ENCODE peak calls at places on chromosomes 16 and 17, in ten cellular contexts. C is HepG2, Y is endothelial cell of umbilical vein, S is SK-N-MC, V is stomach, H is GM12892, P is SK-N-SH, I is suprapubic skin, D is GM12891, M is prostate gland. X is an unnamed sample.

GRCh38 chr16:51674615-51675014 is 523.5 kb upstream of the SALL1 start:
- DNase-seq in P (no peak), D (no peak), C (no peak), S (no peak), Y (no peak), H (no peak), V (no peak), I (no peak), M (no peak), X (no peak)

GRCh38 chr17:69434164-69434579 is 19.7 kb downstream of the MAP2K6 start:
- DNase-seq in D (no peak), S (no peak), I (no peak), V (no peak), M (no peak), Y (peak; percentile 83), H (no peak), C (no peak), P (no peak), X (no peak)

GRCh38 chr16:50739031-50739430 is 2.9 kb upstream of the CYLD start:
- DNase-seq in I (no peak), D (no peak), H (no peak), Y (no peak), C (no peak), M (no peak), P (no peak), V (no peak), S (no peak), X (no peak)

GRCh38 chr17:32266389-32267269 is 997 bp downstream of the RHBDL3 start:
- DNase-seq in C (no peak), D (no peak), V (no peak), M (no peak), S (no peak), I (no peak), H (no peak), Y (no peak), P (peak; percentile 79), X (no peak)

GRCh38 chr16:59047114-59047513 is 313.0 kb upstream of the GOT2 start:
- DNase-seq in C (no peak), M (no peak), H (no peak), D (no peak), V (no peak), S (no peak), Y (peak; percentile 65), I (no peak), P (peak; percentile 2), X (no peak)

GRCh38 chr17:57906910-57907309 is 48.3 kb downstream of the CUEDC1 start:
- DNase-seq in S (no peak), M (no peak), C (peak; percentile 88), P (no peak), Y (no peak), V (no peak), H (no peak), D (no peak), I (no peak), X (no peak)

GRCh38 chr16:424033-424622 is 1.3 kb upstream of the RAB11FIP3 start:
- DNase-seq in V (peak; percentile 35), Y (peak; percentile 84), S (no peak), M (peak; percentile 91), H (no peak), I (peak; percentile 85), C (peak; percentile 30), D (no peak), P (no peak), X (peak; percentile 60)

GRCh38 chr17:74042744-74043486 is 160.6 kb upstream of the RPL38 start:
- DNase-seq in H (no peak), D (no peak), C (peak; percentile 23), Y (no peak), P (no peak), V (no peak), M (peak; percentile 49), S (no peak), I (no peak), X (no peak)

GRCh38 chr17:75827291-75828050 is 16.7 kb downstream of the UNC13D start:
- DNase-seq in H (peak; percentile 79), D (peak; percentile 92), P (peak; percentile 99), C (peak; percentile 50), M (peak; percentile 25), S (no peak), Y (peak; percentile 82), V (peak; percentile 62), I (peak; percentile 86), X (peak; percentile 65)

GRCh38 chr17:55037828-55038227 is 69.3 kb downstream of the STXBP4 start:
- DNase-seq in I (no peak), D (no peak), H (no peak), Y (no peak), S (no peak), P (no peak), V (no peak), M (no peak), C (no peak), X (no peak)

GRCh38 chr16:15607700-15608396 is 35.1 kb downstream of the MARF1 start:
- DNase-seq in P (no peak), I (no peak), S (no peak), Y (no peak), C (peak; percentile 67), V (no peak), H (no peak), D (no peak), M (no peak), X (no peak)

GRCh38 chr16:70348991-70349390 is 2.3 kb downstream of the DDX19A start:
- DNase-seq in M (no peak), D (no peak), P (no peak), Y (no peak), I (no peak), S (no peak), C (no peak), H (no peak), V (no peak), X (no peak)

GRCh38 chr16:166375-167116 is 768 bp downstream of the HBM start:
- DNase-seq in Y (no peak), S (no peak), I (no peak), C (no peak), P (no peak), D (no peak), M (no peak), V (no peak), H (no peak), X (no peak)

DNA sequence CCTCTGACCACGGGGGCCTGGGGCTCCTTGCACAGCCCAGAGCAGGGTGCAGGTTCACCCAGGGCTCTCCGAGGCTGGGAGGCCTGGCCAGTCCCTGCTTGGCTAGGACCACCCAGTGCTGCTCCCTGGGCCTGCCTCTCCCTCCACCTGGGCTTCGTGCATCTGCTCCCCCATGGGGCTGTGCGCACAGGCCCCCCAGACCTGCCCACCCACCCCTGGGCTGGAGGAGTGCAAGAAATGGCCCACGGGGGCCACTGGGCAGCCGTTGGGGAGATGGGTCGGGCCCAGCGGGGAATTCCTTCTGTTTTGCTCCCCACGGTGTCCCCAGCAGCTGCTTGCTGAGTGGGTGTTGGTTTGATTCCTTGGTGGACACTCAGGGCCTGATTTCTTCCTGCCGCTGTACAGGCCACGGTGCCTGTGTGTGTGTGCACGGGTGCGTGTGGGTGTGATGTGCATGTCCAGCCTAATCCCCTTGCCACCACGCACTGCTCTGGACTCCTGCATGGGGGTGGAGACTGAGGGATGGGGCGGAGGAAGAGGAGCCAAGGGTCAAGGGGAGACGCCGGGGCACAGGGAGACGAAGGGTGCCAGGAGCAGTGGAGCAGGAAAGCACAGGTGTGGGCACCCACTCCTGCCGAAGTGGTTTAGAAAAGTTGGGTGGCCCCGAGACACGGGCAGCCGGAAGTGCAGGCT is 8.5 kb downstream of the PRSS27 start:
- DNase-seq in I (no peak), H (no peak), D (no peak), Y (no peak), M (no peak), S (no peak), C (no peak), P (no peak), V (no peak), X (no peak)
- TF ChIP-seq POLR2AphosphoS5 in I (no peak), H (no peak), D (no peak), Y (no peak), M (no peak), S (no peak), C (no peak), P (no peak), V (no peak), X (no peak)

GRCh38 chr17:80453980-80454556 is 22.3 kb downstream of the NPTX1 start:
- DNase-seq in S (no peak), I (no peak), D (no peak), H (peak; percentile 53), C (peak; percentile 16), Y (no peak), V (no peak), M (no peak), P (no peak), X (no peak)
- TF ChIP-seq POLR2AphosphoS5 in S (no peak), I (no peak), D (no peak), H (no peak), C (peak; percentile 40), Y (no peak), V (no peak), M (no peak), P (no peak), X (no peak)

GRCh38 chr16:4378202-4378666 is 6.6 kb downstream of the VASN start:
- DNase-seq in S (no peak), V (no peak), P (no peak), H (no peak), M (no peak), I (peak; percentile 91), D (no peak), C (no peak), Y (no peak), X (no peak)
- TF ChIP-seq POLR2AphosphoS5 in S (no peak), V (no peak), P (no peak), H (no peak), M (no peak), I (peak; percentile 85), D (no peak), C (no peak), Y (no peak), X (no peak)

GRCh38 chr17:2637422-2637821 is 44.0 kb downstream of the PAFAH1B1 start:
- DNase-seq in S (no peak), C (no peak), P (no peak), V (no peak), M (no peak), H (no peak), I (no peak), D (no peak), Y (no peak), X (no peak)

GRCh38 chr17:2635241-2635640 is 41.8 kb downstream of the PAFAH1B1 start:
- DNase-seq in P (no peak), M (no peak), D (no peak), H (no peak), I (no peak), C (no peak), S (no peak), Y (no peak), V (no peak), X (no peak)

GRCh38 chr17:2636169-2636930 is 42.9 kb downstream of the PAFAH1B1 start:
- DNase-seq in P (no peak), V (no peak), C (no peak), Y (no peak), M (no peak), H (no peak), I (no peak), D (no peak), S (no peak), X (no peak)

GRCh38 chr17:2635675-2636074 is 42.2 kb downstream of the PAFAH1B1 start:
- DNase-seq in S (no peak), P (no peak), M (no peak), D (no peak), H (no peak), I (no peak), C (no peak), V (no peak), Y (no peak), X (no peak)

GRCh38 chr17:2634361-2634960 is 41.0 kb downstream of the PAFAH1B1 start:
- DNase-seq in M (no peak), D (no peak), I (no peak), V (peak; percentile 38), H (no peak), P (no peak), Y (no peak), S (no peak), C (no peak), X (peak; percentile 41)
- TF ChIP-seq POLR2AphosphoS5 in M (no peak), D (no peak), I (no peak), V (no peak), H (no peak), P (no peak), Y (no peak), S (no peak), C (no peak), X (no peak)

X was measured in transverse colon.